ENCODE peak calls at places on chromosomes 16 and 17, in six cellular contexts. One of them, this sample, is unnamed. For H3K36me3 and H3K27me3, the result is how much of the 10 kb centered on the place peaks cover.

GRCh38 chr16:52561910-52562741 is 15.2 kb upstream of the TOX3 start:
- DNase-seq in thoracic aorta: no peak
- DNase-seq in aorta: no peak
- DNase-seq in mesenchymal stem cell: no peak
- DNase-seq in heart left ventricle: no peak
- DNase-seq in brain microvascular endothelial cell: no peak
- DNase-seq in this sample: no peak

GRCh38 chr16:51510416-51510815 is 359.3 kb upstream of the SALL1 start:
- DNase-seq in thoracic aorta: no peak
- DNase-seq in aorta: no peak
- DNase-seq in mesenchymal stem cell: no peak
- DNase-seq in heart left ventricle: no peak
- DNase-seq in brain microvascular endothelial cell: no peak
- DNase-seq in this sample: no peak

GRCh38 chr17:34499576-34499975 is 79.8 kb upstream of the TMEM132E start:
- DNase-seq in thoracic aorta: no peak
- DNase-seq in aorta: no peak
- DNase-seq in mesenchymal stem cell: no peak
- DNase-seq in heart left ventricle: no peak
- DNase-seq in brain microvascular endothelial cell: peak
- DNase-seq in this sample: no peak

GRCh38 chr17:16988749-16989229 is 16.9 kb upstream of the TNFRSF13B start:
- DNase-seq in thoracic aorta: no peak
- DNase-seq in aorta: no peak
- DNase-seq in mesenchymal stem cell: no peak
- DNase-seq in heart left ventricle: no peak
- DNase-seq in brain microvascular endothelial cell: no peak
- DNase-seq in this sample: no peak

GRCh38 chr17:65595071-65595655 is 33.7 kb upstream of the AXIN2 start:
- DNase-seq in thoracic aorta: no peak
- DNase-seq in aorta: no peak
- DNase-seq in mesenchymal stem cell: no peak
- DNase-seq in heart left ventricle: no peak
- DNase-seq in brain microvascular endothelial cell: no peak
- DNase-seq in this sample: no peak

GRCh38 chr16:11418506-11418905 is 73.2 kb downstream of the RMI2 start:
- DNase-seq in thoracic aorta: no peak
- DNase-seq in aorta: no peak
- DNase-seq in mesenchymal stem cell: no peak
- DNase-seq in heart left ventricle: no peak
- DNase-seq in brain microvascular endothelial cell: no peak
- DNase-seq in this sample: no peak

GRCh38 chr17:36123431-36123830 is 19.8 kb downstream of the CCL4 start:
- DNase-seq in thoracic aorta: no peak
- DNase-seq in aorta: no peak
- DNase-seq in mesenchymal stem cell: no peak
- DNase-seq in heart left ventricle: no peak
- DNase-seq in brain microvascular endothelial cell: no peak
- DNase-seq in this sample: no peak

GRCh38 chr17:31907342-31907975 is 6.0 kb upstream of the UTP6 start:
- DNase-seq in thoracic aorta: no peak
- DNase-seq in aorta: peak
- DNase-seq in mesenchymal stem cell: no peak
- DNase-seq in heart left ventricle: peak
- DNase-seq in brain microvascular endothelial cell: no peak
- DNase-seq in this sample: peak

GRCh38 chr16:11315499-11315898 is 29.8 kb upstream of the RMI2 start:
- DNase-seq in thoracic aorta: no peak
- DNase-seq in aorta: no peak
- DNase-seq in mesenchymal stem cell: peak
- DNase-seq in heart left ventricle: no peak
- DNase-seq in brain microvascular endothelial cell: peak
- DNase-seq in this sample: peak

GRCh38 chr17:42407289-42407836 is 15.7 kb downstream of the CAVIN1 start:
- DNase-seq in thoracic aorta: peak
- DNase-seq in aorta: peak
- DNase-seq in mesenchymal stem cell: no peak
- DNase-seq in heart left ventricle: peak
- DNase-seq in brain microvascular endothelial cell: no peak
- DNase-seq in this sample: peak

GRCh38 chr17:73445466-73445865 is 133.7 kb upstream of the CDC42EP4 start:
- DNase-seq in thoracic aorta: no peak
- DNase-seq in aorta: no peak
- DNase-seq in mesenchymal stem cell: no peak
- DNase-seq in heart left ventricle: no peak
- DNase-seq in brain microvascular endothelial cell: no peak
- DNase-seq in this sample: no peak

GRCh38 chr17:34163681-34164080 is 91.4 kb upstream of the CCL2 start:
- DNase-seq in thoracic aorta: no peak
- DNase-seq in aorta: no peak
- DNase-seq in mesenchymal stem cell: no peak
- DNase-seq in heart left ventricle: no peak
- DNase-seq in brain microvascular endothelial cell: no peak
- DNase-seq in this sample: peak

GRCh38 chr16:88924834-88925539 is 52.0 kb downstream of the CBFA2T3 start:
- DNase-seq in thoracic aorta: no peak
- DNase-seq in aorta: peak
- DNase-seq in mesenchymal stem cell: peak
- DNase-seq in heart left ventricle: no peak
- DNase-seq in brain microvascular endothelial cell: peak
- DNase-seq in this sample: no peak

GRCh38 chr17:8826808-8827435 is 27.8 kb upstream of the MFSD6L start:
- DNase-seq in thoracic aorta: no peak
- DNase-seq in aorta: no peak
- DNase-seq in mesenchymal stem cell: no peak
- DNase-seq in heart left ventricle: no peak
- DNase-seq in brain microvascular endothelial cell: no peak
- DNase-seq in this sample: no peak

GRCh38 chr17:65121916-65122821 is 15.0 kb upstream of the RGS9 start:
- DNase-seq in thoracic aorta: no peak
- DNase-seq in aorta: no peak
- DNase-seq in mesenchymal stem cell: no peak
- DNase-seq in heart left ventricle: no peak
- DNase-seq in brain microvascular endothelial cell: no peak
- DNase-seq in this sample: no peak

GRCh38 chr16:70470927-70471341 is 16.5 kb downstream of the FCSK start:
- DNase-seq in thoracic aorta: no peak
- DNase-seq in aorta: no peak
- DNase-seq in mesenchymal stem cell: peak
- DNase-seq in heart left ventricle: no peak
- DNase-seq in brain microvascular endothelial cell: no peak
- DNase-seq in this sample: peak

GRCh38 chr17:11031787-11032186 is 193.9 kb upstream of the PIRT start:
- DNase-seq in thoracic aorta: no peak
- DNase-seq in aorta: no peak
- DNase-seq in mesenchymal stem cell: no peak
- DNase-seq in heart left ventricle: no peak
- DNase-seq in brain microvascular endothelial cell: no peak
- DNase-seq in this sample: no peak

GRCh38 chr17:28524476-28525415 is 18.6 kb downstream of the FOXN1 start:
- DNase-seq in thoracic aorta: no peak
- DNase-seq in aorta: no peak
- DNase-seq in mesenchymal stem cell: peak
- DNase-seq in heart left ventricle: no peak
- DNase-seq in brain microvascular endothelial cell: peak
- DNase-seq in this sample: no peak

GRCh38 chr16:13036600-13036999 is 135.2 kb downstream of the SHISA9 start:
- DNase-seq in thoracic aorta: no peak
- DNase-seq in aorta: peak
- DNase-seq in mesenchymal stem cell: peak
- DNase-seq in heart left ventricle: peak
- DNase-seq in brain microvascular endothelial cell: peak
- DNase-seq in this sample: peak

GRCh38 chr17:43784628-43785101 is 4.4 kb downstream of the CFAP97D1 start:
- DNase-seq in thoracic aorta: no peak
- DNase-seq in aorta: no peak
- DNase-seq in mesenchymal stem cell: peak
- DNase-seq in heart left ventricle: no peak
- DNase-seq in brain microvascular endothelial cell: peak
- DNase-seq in this sample: no peak

GRCh38 chr17:55265434-55266021 is 768 bp downstream of the HLF start:
- DNase-seq in thoracic aorta: no peak
- DNase-seq in aorta: no peak
- DNase-seq in mesenchymal stem cell: no peak
- DNase-seq in heart left ventricle: peak
- DNase-seq in brain microvascular endothelial cell: no peak
- DNase-seq in this sample: peak

GRCh38 chr16:73217654-73218053 is 169.7 kb upstream of the ZFHX3 start:
- DNase-seq in thoracic aorta: no peak
- DNase-seq in aorta: no peak
- DNase-seq in mesenchymal stem cell: no peak
- DNase-seq in heart left ventricle: no peak
- DNase-seq in brain microvascular endothelial cell: no peak
- DNase-seq in this sample: no peak

DNA sequence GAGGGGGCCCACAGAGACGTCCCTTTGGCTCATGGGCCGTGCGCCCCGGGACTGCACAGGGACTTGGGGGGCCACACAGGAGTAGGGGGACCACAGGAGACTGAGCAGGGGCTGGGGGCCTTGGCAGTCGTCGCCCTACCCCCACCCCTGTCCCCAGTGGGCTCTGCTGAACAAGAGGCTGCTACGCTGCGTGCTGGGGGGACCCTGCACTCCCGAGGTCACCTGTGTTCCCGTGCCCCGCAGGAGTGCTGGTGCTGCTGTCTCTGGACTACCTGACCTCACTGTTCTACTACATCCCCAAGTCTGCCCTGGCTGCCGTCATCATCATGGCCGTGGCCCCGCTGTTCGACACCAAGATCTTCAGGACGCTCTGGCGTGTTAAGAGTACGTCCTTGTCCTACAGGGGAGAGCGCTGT is 14.4 kb upstream of the RNF213 start:
- DNase-seq in thoracic aorta: no peak
- DNase-seq in aorta: no peak
- DNase-seq in mesenchymal stem cell: no peak
- DNase-seq in heart left ventricle: no peak
- DNase-seq in brain microvascular endothelial cell: no peak
- DNase-seq in this sample: no peak
- H3K36me3 ChIP-seq in thoracic aorta: under half
- H3K36me3 ChIP-seq in aorta: under half
- H3K36me3 ChIP-seq in mesenchymal stem cell: half or more
- H3K36me3 ChIP-seq in heart left ventricle: under half
- H3K36me3 ChIP-seq in brain microvascular endothelial cell: under half
- H3K36me3 ChIP-seq in this sample: under half

GRCh38 chr17:83084621-83085056 is 5.2 kb downstream of the METRNL start:
- DNase-seq in thoracic aorta: no peak
- DNase-seq in aorta: no peak
- DNase-seq in mesenchymal stem cell: no peak
- DNase-seq in heart left ventricle: no peak
- DNase-seq in brain microvascular endothelial cell: no peak
- DNase-seq in this sample: no peak
- H3K27me3 ChIP-seq in thoracic aorta: under half
- H3K27me3 ChIP-seq in aorta: under half
- H3K27me3 ChIP-seq in mesenchymal stem cell: under half
- H3K27me3 ChIP-seq in heart left ventricle: under half
- H3K27me3 ChIP-seq in brain microvascular endothelial cell: under half
- H3K27me3 ChIP-seq in this sample: under half

GRCh38 chr16:21646721-21647561 is 5.5 kb downstream of the IGSF6 start:
- DNase-seq in thoracic aorta: no peak
- DNase-seq in aorta: no peak
- DNase-seq in mesenchymal stem cell: peak
- DNase-seq in heart left ventricle: no peak
- DNase-seq in brain microvascular endothelial cell: no peak
- DNase-seq in this sample: no peak

GRCh38 chr16:21646091-21646490 is 6.3 kb downstream of the IGSF6 start:
- DNase-seq in thoracic aorta: no peak
- DNase-seq in aorta: no peak
- DNase-seq in mesenchymal stem cell: peak
- DNase-seq in heart left ventricle: no peak
- DNase-seq in brain microvascular endothelial cell: peak
- DNase-seq in this sample: no peak

GRCh38 chr16:21645261-21645721 is 7.1 kb downstream of the IGSF6 start:
- DNase-seq in thoracic aorta: no peak
- DNase-seq in aorta: no peak
- DNase-seq in mesenchymal stem cell: peak
- DNase-seq in heart left ventricle: no peak
- DNase-seq in brain microvascular endothelial cell: no peak
- DNase-seq in this sample: no peak

GRCh38 chr16:21644674-21645073 is 7.7 kb downstream of the IGSF6 start:
- DNase-seq in thoracic aorta: no peak
- DNase-seq in aorta: no peak
- DNase-seq in mesenchymal stem cell: no peak
- DNase-seq in heart left ventricle: no peak
- DNase-seq in brain microvascular endothelial cell: no peak
- DNase-seq in this sample: no peak

DNA sequence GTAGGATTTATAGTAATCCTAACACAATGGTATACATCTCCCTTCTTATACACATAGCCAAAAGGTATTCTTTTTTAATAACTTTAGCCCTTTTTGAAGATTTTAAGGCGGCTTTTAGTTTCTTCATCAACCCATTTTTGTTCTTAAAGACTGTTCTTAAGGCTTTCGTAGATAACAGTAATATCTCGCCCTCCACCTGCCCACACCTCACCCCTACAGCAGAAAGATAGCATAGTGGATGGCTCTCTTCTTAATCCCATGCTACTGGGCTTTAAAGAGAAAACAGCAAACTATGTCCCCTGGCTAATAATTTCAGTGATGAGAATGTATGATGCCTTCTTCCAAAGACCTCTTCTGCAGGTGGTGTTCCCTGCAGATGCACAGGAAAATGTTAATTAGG is 8.6 kb downstream of the IGSF6 start:
- DNase-seq in thoracic aorta: no peak
- DNase-seq in aorta: no peak
- DNase-seq in mesenchymal stem cell: no peak
- DNase-seq in heart left ventricle: no peak
- DNase-seq in brain microvascular endothelial cell: no peak
- DNase-seq in this sample: no peak
- H3K4me3 ChIP-seq in thoracic aorta: no peak
- H3K4me3 ChIP-seq in aorta: no peak
- H3K4me3 ChIP-seq in mesenchymal stem cell: no peak
- H3K4me3 ChIP-seq in heart left ventricle: no peak
- H3K4me3 ChIP-seq in brain microvascular endothelial cell: no peak
- H3K4me3 ChIP-seq in this sample: no peak

GRCh38 chr16:2528161-2529060 is 2.8 kb downstream of the CEMP1 start:
- DNase-seq in thoracic aorta: no peak
- DNase-seq in aorta: no peak
- DNase-seq in mesenchymal stem cell: no peak
- DNase-seq in heart left ventricle: no peak
- DNase-seq in brain microvascular endothelial cell: no peak
- DNase-seq in this sample: no peak
- H3K36me3 ChIP-seq in thoracic aorta: under half
- H3K36me3 ChIP-seq in aorta: under half
- H3K36me3 ChIP-seq in mesenchymal stem cell: half or more
- H3K36me3 ChIP-seq in heart left ventricle: half or more
- H3K36me3 ChIP-seq in brain microvascular endothelial cell: under half
- H3K36me3 ChIP-seq in this sample: under half

GRCh38 chr16:54286067-54286329 is 589 bp downstream of the IRX3 start:
- DNase-seq in thoracic aorta: no peak
- DNase-seq in aorta: no peak
- DNase-seq in mesenchymal stem cell: no peak
- DNase-seq in heart left ventricle: no peak
- DNase-seq in brain microvascular endothelial cell: no peak
- DNase-seq in this sample: no peak
- H3K27me3 ChIP-seq in thoracic aorta: under half
- H3K27me3 ChIP-seq in aorta: under half
- H3K27me3 ChIP-seq in mesenchymal stem cell: under half
- H3K27me3 ChIP-seq in heart left ventricle: half or more
- H3K27me3 ChIP-seq in brain microvascular endothelial cell: half or more
- H3K27me3 ChIP-seq in this sample: under half